ENCODE peak calls at places on chromosomes 1 and 21, in nine cellular contexts. One of them, this sample, is unnamed. For H3K9me3, the result is how much of the 10 kb centered on the place peaks cover.

GRCh38 chr1:230643887-230644286 is 1.6 kb downstream of the COG2 start:
- DNase-seq in transverse colon: peak
- DNase-seq in neural progenitor cell: no peak
- DNase-seq in CD4-positive, alpha-beta T cell: no peak
- DNase-seq in mammary epithelial cell: no peak
- DNase-seq in pancreas: no peak
- DNase-seq in lung: no peak
- DNase-seq in A549: peak
- DNase-seq in CD8-positive, alpha-beta T cell: no peak
- DNase-seq in this sample: no peak

GRCh38 chr1:16352842-16353535 is 709 bp upstream of the FBXO42 start:
- DNase-seq in transverse colon: peak
- DNase-seq in pancreas: no peak
- DNase-seq in CD8-positive, alpha-beta T cell: no peak
- DNase-seq in mammary epithelial cell: no peak
- DNase-seq in CD4-positive, alpha-beta T cell: no peak
- DNase-seq in lung: no peak
- DNase-seq in A549: no peak
- DNase-seq in neural progenitor cell: no peak
- DNase-seq in this sample: no peak

GRCh38 chr1:145891587-145892485 is 6.2 kb upstream of the ANKRD35 start:
- DNase-seq in A549: peak
- DNase-seq in mammary epithelial cell: peak
- DNase-seq in neural progenitor cell: peak
- DNase-seq in pancreas: peak
- DNase-seq in CD8-positive, alpha-beta T cell: peak
- DNase-seq in lung: peak
- DNase-seq in transverse colon: peak
- DNase-seq in CD4-positive, alpha-beta T cell: peak
- DNase-seq in this sample: peak

GRCh38 chr1:203873094-203873493 is 11.7 kb downstream of the SNRPE start:
- DNase-seq in neural progenitor cell: no peak
- DNase-seq in CD8-positive, alpha-beta T cell: no peak
- DNase-seq in CD4-positive, alpha-beta T cell: no peak
- DNase-seq in pancreas: no peak
- DNase-seq in transverse colon: no peak
- DNase-seq in mammary epithelial cell: no peak
- DNase-seq in A549: no peak
- DNase-seq in lung: no peak
- DNase-seq in this sample: no peak

GRCh38 chr1:246215505-246215893 is 291.6 kb downstream of the SMYD3 start:
- DNase-seq in A549: no peak
- DNase-seq in mammary epithelial cell: no peak
- DNase-seq in neural progenitor cell: no peak
- DNase-seq in transverse colon: no peak
- DNase-seq in pancreas: no peak
- DNase-seq in lung: no peak
- DNase-seq in CD4-positive, alpha-beta T cell: no peak
- DNase-seq in CD8-positive, alpha-beta T cell: no peak
- DNase-seq in this sample: no peak

GRCh38 chr1:234544094-234544579 is 65.2 kb upstream of the TARBP1 start:
- DNase-seq in lung: no peak
- DNase-seq in mammary epithelial cell: peak
- DNase-seq in transverse colon: peak
- DNase-seq in CD4-positive, alpha-beta T cell: peak
- DNase-seq in A549: peak
- DNase-seq in CD8-positive, alpha-beta T cell: peak
- DNase-seq in pancreas: peak
- DNase-seq in neural progenitor cell: no peak
- DNase-seq in this sample: no peak

GRCh38 chr1:88802950-88803349 is 88.4 kb downstream of the GTF2B start:
- DNase-seq in lung: no peak
- DNase-seq in A549: no peak
- DNase-seq in transverse colon: no peak
- DNase-seq in mammary epithelial cell: peak
- DNase-seq in neural progenitor cell: no peak
- DNase-seq in CD8-positive, alpha-beta T cell: no peak
- DNase-seq in CD4-positive, alpha-beta T cell: no peak
- DNase-seq in pancreas: no peak
- DNase-seq in this sample: no peak

GRCh38 chr1:115062542-115063004 is 26.7 kb downstream of the TSPAN2 start:
- DNase-seq in CD4-positive, alpha-beta T cell: peak
- DNase-seq in CD8-positive, alpha-beta T cell: peak
- DNase-seq in neural progenitor cell: no peak
- DNase-seq in transverse colon: peak
- DNase-seq in mammary epithelial cell: peak
- DNase-seq in pancreas: peak
- DNase-seq in A549: no peak
- DNase-seq in lung: peak
- DNase-seq in this sample: peak

GRCh38 chr1:42737257-42737656 is 2.8 kb downstream of the CLDN19 start:
- DNase-seq in CD8-positive, alpha-beta T cell: no peak
- DNase-seq in pancreas: peak
- DNase-seq in mammary epithelial cell: peak
- DNase-seq in transverse colon: peak
- DNase-seq in neural progenitor cell: no peak
- DNase-seq in lung: peak
- DNase-seq in A549: no peak
- DNase-seq in CD4-positive, alpha-beta T cell: no peak
- DNase-seq in this sample: no peak

GRCh38 chr1:2115008-2115921 is 65.1 kb downstream of the PRKCZ start:
- DNase-seq in transverse colon: no peak
- DNase-seq in mammary epithelial cell: no peak
- DNase-seq in A549: no peak
- DNase-seq in lung: no peak
- DNase-seq in CD8-positive, alpha-beta T cell: peak
- DNase-seq in pancreas: no peak
- DNase-seq in neural progenitor cell: no peak
- DNase-seq in CD4-positive, alpha-beta T cell: no peak
- DNase-seq in this sample: no peak

GRCh38 chr1:67019600-67020136 is 34.3 kb downstream of the SLC35D1 start:
- DNase-seq in CD4-positive, alpha-beta T cell: no peak
- DNase-seq in neural progenitor cell: no peak
- DNase-seq in lung: no peak
- DNase-seq in CD8-positive, alpha-beta T cell: no peak
- DNase-seq in pancreas: no peak
- DNase-seq in mammary epithelial cell: peak
- DNase-seq in transverse colon: no peak
- DNase-seq in A549: no peak
- DNase-seq in this sample: no peak

GRCh38 chr1:2496087-2496622 is 20.1 kb downstream of the PLCH2 start:
- DNase-seq in A549: no peak
- DNase-seq in CD4-positive, alpha-beta T cell: no peak
- DNase-seq in CD8-positive, alpha-beta T cell: peak
- DNase-seq in transverse colon: peak
- DNase-seq in neural progenitor cell: no peak
- DNase-seq in mammary epithelial cell: no peak
- DNase-seq in pancreas: no peak
- DNase-seq in lung: no peak
- DNase-seq in this sample: no peak

GRCh38 chr21:42002421-42002958 is 7.7 kb downstream of the ZBTB21 start:
- DNase-seq in transverse colon: no peak
- DNase-seq in mammary epithelial cell: peak
- DNase-seq in neural progenitor cell: no peak
- DNase-seq in lung: no peak
- DNase-seq in CD4-positive, alpha-beta T cell: peak
- DNase-seq in pancreas: no peak
- DNase-seq in CD8-positive, alpha-beta T cell: peak
- DNase-seq in A549: peak
- DNase-seq in this sample: no peak

GRCh38 chr1:182610606-182611194 is 6.5 kb upstream of the RGS16 start:
- DNase-seq in mammary epithelial cell: no peak
- DNase-seq in CD8-positive, alpha-beta T cell: no peak
- DNase-seq in neural progenitor cell: no peak
- DNase-seq in A549: no peak
- DNase-seq in transverse colon: no peak
- DNase-seq in lung: no peak
- DNase-seq in CD4-positive, alpha-beta T cell: no peak
- DNase-seq in pancreas: no peak
- DNase-seq in this sample: no peak

GRCh38 chr1:171472183-171472647 is 13.1 kb upstream of the PRRC2C start:
- DNase-seq in pancreas: no peak
- DNase-seq in transverse colon: no peak
- DNase-seq in lung: no peak
- DNase-seq in neural progenitor cell: no peak
- DNase-seq in mammary epithelial cell: no peak
- DNase-seq in A549: no peak
- DNase-seq in CD4-positive, alpha-beta T cell: no peak
- DNase-seq in CD8-positive, alpha-beta T cell: no peak
- DNase-seq in this sample: no peak

GRCh38 chr1:93123141-93123783 is 44.2 kb downstream of the MTF2 start:
- DNase-seq in transverse colon: no peak
- DNase-seq in neural progenitor cell: no peak
- DNase-seq in CD8-positive, alpha-beta T cell: no peak
- DNase-seq in pancreas: no peak
- DNase-seq in lung: no peak
- DNase-seq in A549: no peak
- DNase-seq in CD4-positive, alpha-beta T cell: no peak
- DNase-seq in mammary epithelial cell: no peak
- DNase-seq in this sample: no peak

GRCh38 chr1:27891196-27891889 is 19.0 kb downstream of the THEMIS2 start:
- DNase-seq in lung: no peak
- DNase-seq in CD4-positive, alpha-beta T cell: no peak
- DNase-seq in mammary epithelial cell: no peak
- DNase-seq in neural progenitor cell: no peak
- DNase-seq in pancreas: no peak
- DNase-seq in transverse colon: peak
- DNase-seq in A549: no peak
- DNase-seq in CD8-positive, alpha-beta T cell: no peak
- DNase-seq in this sample: no peak

GRCh38 chr1:94045465-94046056 is 75.4 kb downstream of the ABCA4 start:
- DNase-seq in neural progenitor cell: peak
- DNase-seq in A549: peak
- DNase-seq in lung: peak
- DNase-seq in pancreas: peak
- DNase-seq in mammary epithelial cell: peak
- DNase-seq in transverse colon: peak
- DNase-seq in CD4-positive, alpha-beta T cell: peak
- DNase-seq in CD8-positive, alpha-beta T cell: peak
- DNase-seq in this sample: peak

GRCh38 chr1:152224093-152224492 is at the start of gene HRNR:
- DNase-seq in A549: no peak
- DNase-seq in CD4-positive, alpha-beta T cell: no peak
- DNase-seq in CD8-positive, alpha-beta T cell: no peak
- DNase-seq in pancreas: no peak
- DNase-seq in lung: no peak
- DNase-seq in mammary epithelial cell: no peak
- DNase-seq in neural progenitor cell: no peak
- DNase-seq in transverse colon: no peak
- DNase-seq in this sample: no peak
- H3K9me3 ChIP-seq in A549: under half
- H3K9me3 ChIP-seq in CD4-positive, alpha-beta T cell: under half
- H3K9me3 ChIP-seq in CD8-positive, alpha-beta T cell: under half
- H3K9me3 ChIP-seq in pancreas: under half
- H3K9me3 ChIP-seq in lung: under half
- H3K9me3 ChIP-seq in mammary epithelial cell: under half
- H3K9me3 ChIP-seq in neural progenitor cell: under half
- H3K9me3 ChIP-seq in transverse colon: under half
- H3K9me3 ChIP-seq in this sample: under half

DNA sequence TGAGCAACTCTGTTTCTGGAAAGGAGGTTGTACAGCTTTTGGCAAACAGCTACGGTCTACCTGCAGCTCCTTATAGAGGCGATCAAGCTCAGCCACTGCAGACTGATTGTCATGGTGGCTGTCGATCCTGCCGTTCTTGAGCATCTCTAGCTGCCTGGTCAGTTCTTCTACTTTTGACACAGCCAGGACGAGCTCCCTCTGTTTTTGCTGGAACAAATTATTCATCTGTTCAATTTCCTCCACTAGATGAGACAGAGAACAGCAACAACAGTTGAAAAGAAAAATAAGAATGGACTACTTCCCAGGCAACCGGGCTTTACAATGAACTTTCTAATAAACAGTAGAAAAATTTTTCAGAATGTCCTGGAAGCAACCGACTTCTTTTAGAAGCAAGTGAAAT is 42.5 kb downstream of the TP53BP2 start:
- DNase-seq in lung: no peak
- DNase-seq in CD8-positive, alpha-beta T cell: no peak
- DNase-seq in pancreas: no peak
- DNase-seq in transverse colon: no peak
- DNase-seq in A549: no peak
- DNase-seq in neural progenitor cell: no peak
- DNase-seq in CD4-positive, alpha-beta T cell: no peak
- DNase-seq in mammary epithelial cell: no peak
- DNase-seq in this sample: no peak
- H3K9me3 ChIP-seq in lung: under half
- H3K9me3 ChIP-seq in CD8-positive, alpha-beta T cell: under half
- H3K9me3 ChIP-seq in pancreas: under half
- H3K9me3 ChIP-seq in transverse colon: under half
- H3K9me3 ChIP-seq in A549: under half
- H3K9me3 ChIP-seq in neural progenitor cell: under half
- H3K9me3 ChIP-seq in CD4-positive, alpha-beta T cell: under half
- H3K9me3 ChIP-seq in mammary epithelial cell: under half
- H3K9me3 ChIP-seq in this sample: under half

GRCh38 chr21:7953058-7953457 is 2568.3 kb upstream of the TPTE start:
- DNase-seq in mammary epithelial cell: no peak
- DNase-seq in CD8-positive, alpha-beta T cell: no peak
- DNase-seq in pancreas: no peak
- DNase-seq in A549: no peak
- DNase-seq in lung: no peak
- DNase-seq in transverse colon: no peak
- DNase-seq in CD4-positive, alpha-beta T cell: no peak
- DNase-seq in neural progenitor cell: no peak
- DNase-seq in this sample: no peak
- H3K9me3 ChIP-seq in mammary epithelial cell: half or more
- H3K9me3 ChIP-seq in CD8-positive, alpha-beta T cell: half or more
- H3K9me3 ChIP-seq in pancreas: under half
- H3K9me3 ChIP-seq in A549: under half
- H3K9me3 ChIP-seq in lung: half or more
- H3K9me3 ChIP-seq in transverse colon: half or more
- H3K9me3 ChIP-seq in CD4-positive, alpha-beta T cell: half or more
- H3K9me3 ChIP-seq in neural progenitor cell: half or more
- H3K9me3 ChIP-seq in this sample: under half

GRCh38 chr1:83083589-83084224 is 915.2 kb downstream of the TTLL7 start:
- DNase-seq in lung: no peak
- DNase-seq in CD8-positive, alpha-beta T cell: no peak
- DNase-seq in neural progenitor cell: no peak
- DNase-seq in pancreas: no peak
- DNase-seq in A549: no peak
- DNase-seq in CD4-positive, alpha-beta T cell: no peak
- DNase-seq in mammary epithelial cell: no peak
- DNase-seq in transverse colon: no peak
- DNase-seq in this sample: no peak

GRCh38 chr1:83090195-83090594 is 908.7 kb downstream of the TTLL7 start:
- DNase-seq in mammary epithelial cell: peak
- DNase-seq in neural progenitor cell: no peak
- DNase-seq in pancreas: no peak
- DNase-seq in lung: no peak
- DNase-seq in CD4-positive, alpha-beta T cell: no peak
- DNase-seq in A549: no peak
- DNase-seq in transverse colon: no peak
- DNase-seq in CD8-positive, alpha-beta T cell: no peak
- DNase-seq in this sample: no peak

GRCh38 chr1:83086346-83086745 is 912.6 kb downstream of the TTLL7 start:
- DNase-seq in pancreas: no peak
- DNase-seq in lung: no peak
- DNase-seq in CD4-positive, alpha-beta T cell: no peak
- DNase-seq in CD8-positive, alpha-beta T cell: no peak
- DNase-seq in mammary epithelial cell: peak
- DNase-seq in transverse colon: no peak
- DNase-seq in neural progenitor cell: no peak
- DNase-seq in A549: no peak
- DNase-seq in this sample: no peak

GRCh38 chr1:83086986-83087512 is 911.9 kb downstream of the TTLL7 start:
- DNase-seq in transverse colon: no peak
- DNase-seq in CD8-positive, alpha-beta T cell: no peak
- DNase-seq in lung: no peak
- DNase-seq in pancreas: no peak
- DNase-seq in A549: no peak
- DNase-seq in mammary epithelial cell: no peak
- DNase-seq in CD4-positive, alpha-beta T cell: no peak
- DNase-seq in neural progenitor cell: no peak
- DNase-seq in this sample: no peak

GRCh38 chr1:83087851-83088250 is 911.1 kb downstream of the TTLL7 start:
- DNase-seq in pancreas: no peak
- DNase-seq in CD8-positive, alpha-beta T cell: no peak
- DNase-seq in transverse colon: no peak
- DNase-seq in mammary epithelial cell: no peak
- DNase-seq in CD4-positive, alpha-beta T cell: no peak
- DNase-seq in lung: no peak
- DNase-seq in A549: no peak
- DNase-seq in neural progenitor cell: no peak
- DNase-seq in this sample: no peak
- H3K9me3 ChIP-seq in pancreas: under half
- H3K9me3 ChIP-seq in CD8-positive, alpha-beta T cell: under half
- H3K9me3 ChIP-seq in transverse colon: under half
- H3K9me3 ChIP-seq in mammary epithelial cell: under half
- H3K9me3 ChIP-seq in CD4-positive, alpha-beta T cell: under half
- H3K9me3 ChIP-seq in lung: under half
- H3K9me3 ChIP-seq in A549: under half
- H3K9me3 ChIP-seq in neural progenitor cell: under half
- H3K9me3 ChIP-seq in this sample: under half